ENCODE peak calls at places on chromosomes 16 and 17, in four cellular contexts. One of them, this sample, is unnamed. For H3K4me1, the result is how much of the 10 kb centered on the place peaks cover.

GRCh38 chr16:77376358-77376757 is 58.5 kb downstream of the ADAMTS18 start:
- DNase-seq in uterus: no peak
- DNase-seq in heart left ventricle: no peak
- DNase-seq in esophagus squamous epithelium: no peak
- DNase-seq in this sample: no peak

GRCh38 chr17:7884581-7885356 is 3.8 kb upstream of the CHD3 start:
- DNase-seq in esophagus squamous epithelium: no peak
- DNase-seq in uterus: peak
- DNase-seq in heart left ventricle: peak
- DNase-seq in this sample: peak

GRCh38 chr16:11916524-11917285 is 949 bp upstream of the GSPT1 start:
- DNase-seq in uterus: no peak
- DNase-seq in esophagus squamous epithelium: no peak
- DNase-seq in heart left ventricle: no peak
- DNase-seq in this sample: peak

GRCh38 chr17:80195671-80196529 is 24.2 kb downstream of the SGSH start:
- DNase-seq in heart left ventricle: no peak
- DNase-seq in esophagus squamous epithelium: no peak
- DNase-seq in uterus: no peak
- DNase-seq in this sample: no peak

GRCh38 chr16:4089251-4089810 is 26.9 kb downstream of the ADCY9 start:
- DNase-seq in esophagus squamous epithelium: no peak
- DNase-seq in uterus: no peak
- DNase-seq in heart left ventricle: no peak
- DNase-seq in this sample: no peak

GRCh38 chr16:35754391-35755369 is 2295.3 kb downstream of the TP53TG3F start:
- DNase-seq in uterus: no peak
- DNase-seq in esophagus squamous epithelium: no peak
- DNase-seq in heart left ventricle: no peak
- DNase-seq in this sample: peak

GRCh38 chr16:83482545-83483162 is 325.1 kb upstream of the HSBP1 start:
- DNase-seq in esophagus squamous epithelium: no peak
- DNase-seq in heart left ventricle: no peak
- DNase-seq in uterus: no peak
- DNase-seq in this sample: no peak

GRCh38 chr16:64440421-64440831 is 681.4 kb downstream of the CDH11 start:
- DNase-seq in esophagus squamous epithelium: no peak
- DNase-seq in heart left ventricle: no peak
- DNase-seq in uterus: peak
- DNase-seq in this sample: peak

GRCh38 chr16:57245472-57246113 is 534 bp downstream of the ARL2BP start:
- DNase-seq in esophagus squamous epithelium: no peak
- DNase-seq in uterus: no peak
- DNase-seq in heart left ventricle: peak
- DNase-seq in this sample: no peak

GRCh38 chr16:67598527-67598926 is 36.2 kb downstream of the CTCF start:
- DNase-seq in heart left ventricle: no peak
- DNase-seq in uterus: no peak
- DNase-seq in esophagus squamous epithelium: no peak
- DNase-seq in this sample: no peak

GRCh38 chr17:2874211-2874686 is 78.0 kb downstream of the RAP1GAP2 start:
- DNase-seq in heart left ventricle: no peak
- DNase-seq in esophagus squamous epithelium: no peak
- DNase-seq in uterus: no peak
- DNase-seq in this sample: no peak

GRCh38 chr17:43832976-43833829 is at the start of gene MPP3:
- DNase-seq in heart left ventricle: peak
- DNase-seq in esophagus squamous epithelium: no peak
- DNase-seq in uterus: peak
- DNase-seq in this sample: peak

GRCh38 chr17:6047966-6048365 is 22.2 kb upstream of the WSCD1 start:
- DNase-seq in esophagus squamous epithelium: no peak
- DNase-seq in heart left ventricle: no peak
- DNase-seq in uterus: no peak
- DNase-seq in this sample: no peak

GRCh38 chr17:59783221-59784016 is 76.0 kb downstream of the VMP1 start:
- DNase-seq in heart left ventricle: no peak
- DNase-seq in uterus: no peak
- DNase-seq in esophagus squamous epithelium: no peak
- DNase-seq in this sample: no peak

GRCh38 chr17:63189930-63190329 is 223.9 kb downstream of the TANC2 start:
- DNase-seq in uterus: no peak
- DNase-seq in heart left ventricle: no peak
- DNase-seq in esophagus squamous epithelium: no peak
- DNase-seq in this sample: no peak

GRCh38 chr16:5027086-5027485 is 6.6 kb downstream of the NAGPA start:
- DNase-seq in heart left ventricle: no peak
- DNase-seq in esophagus squamous epithelium: no peak
- DNase-seq in uterus: no peak
- DNase-seq in this sample: no peak

GRCh38 chr16:12629271-12629670 is 174.4 kb downstream of the CPPED1 start:
- DNase-seq in esophagus squamous epithelium: no peak
- DNase-seq in uterus: no peak
- DNase-seq in heart left ventricle: no peak
- DNase-seq in this sample: no peak

GRCh38 chr16:11105038-11105903 is 150.7 kb downstream of the SOCS1 start:
- DNase-seq in esophagus squamous epithelium: no peak
- DNase-seq in heart left ventricle: no peak
- DNase-seq in uterus: peak
- DNase-seq in this sample: no peak

GRCh38 chr17:15268003-15268402 is 2.9 kb upstream of the PMP22 start:
- DNase-seq in esophagus squamous epithelium: no peak
- DNase-seq in heart left ventricle: no peak
- DNase-seq in uterus: no peak
- DNase-seq in this sample: no peak
- TF ChIP-seq CTCF in esophagus squamous epithelium: no peak
- TF ChIP-seq CTCF in heart left ventricle: no peak
- TF ChIP-seq CTCF in uterus: no peak
- TF ChIP-seq CTCF in this sample: no peak

GRCh38 chr16:17827313-17827712 is 356.6 kb upstream of the XYLT1 start:
- DNase-seq in esophagus squamous epithelium: no peak
- DNase-seq in heart left ventricle: no peak
- DNase-seq in uterus: no peak
- DNase-seq in this sample: no peak
- H3K4me1 ChIP-seq in esophagus squamous epithelium: under half
- H3K4me1 ChIP-seq in heart left ventricle: under half
- H3K4me1 ChIP-seq in uterus: under half
- H3K4me1 ChIP-seq in this sample: under half

DNA sequence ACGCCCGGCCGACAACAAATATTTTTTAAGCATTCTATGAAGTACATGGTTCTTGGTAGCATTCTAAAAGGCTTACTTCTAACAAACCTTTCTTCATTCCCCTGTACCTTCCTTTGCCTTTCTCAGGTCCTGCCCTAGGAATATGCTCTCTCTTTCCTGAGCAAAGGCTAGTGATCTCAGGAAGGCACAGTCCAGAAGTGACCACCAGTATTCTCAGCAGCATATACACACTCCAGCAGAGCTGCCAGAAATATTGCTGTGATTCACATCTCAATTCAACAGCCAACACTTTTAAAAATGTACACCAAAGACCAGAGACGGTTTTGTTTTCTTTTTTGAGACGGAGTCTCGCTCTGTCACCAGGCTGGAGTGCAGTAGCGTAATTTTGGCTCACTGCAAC is 41.4 kb upstream of the ANKFY1 start:
- DNase-seq in heart left ventricle: no peak
- DNase-seq in uterus: no peak
- DNase-seq in esophagus squamous epithelium: no peak
- DNase-seq in this sample: no peak
- H3K4me3 ChIP-seq in heart left ventricle: no peak
- H3K4me3 ChIP-seq in uterus: no peak
- H3K4me3 ChIP-seq in esophagus squamous epithelium: no peak
- H3K4me3 ChIP-seq in this sample: no peak

DNA sequence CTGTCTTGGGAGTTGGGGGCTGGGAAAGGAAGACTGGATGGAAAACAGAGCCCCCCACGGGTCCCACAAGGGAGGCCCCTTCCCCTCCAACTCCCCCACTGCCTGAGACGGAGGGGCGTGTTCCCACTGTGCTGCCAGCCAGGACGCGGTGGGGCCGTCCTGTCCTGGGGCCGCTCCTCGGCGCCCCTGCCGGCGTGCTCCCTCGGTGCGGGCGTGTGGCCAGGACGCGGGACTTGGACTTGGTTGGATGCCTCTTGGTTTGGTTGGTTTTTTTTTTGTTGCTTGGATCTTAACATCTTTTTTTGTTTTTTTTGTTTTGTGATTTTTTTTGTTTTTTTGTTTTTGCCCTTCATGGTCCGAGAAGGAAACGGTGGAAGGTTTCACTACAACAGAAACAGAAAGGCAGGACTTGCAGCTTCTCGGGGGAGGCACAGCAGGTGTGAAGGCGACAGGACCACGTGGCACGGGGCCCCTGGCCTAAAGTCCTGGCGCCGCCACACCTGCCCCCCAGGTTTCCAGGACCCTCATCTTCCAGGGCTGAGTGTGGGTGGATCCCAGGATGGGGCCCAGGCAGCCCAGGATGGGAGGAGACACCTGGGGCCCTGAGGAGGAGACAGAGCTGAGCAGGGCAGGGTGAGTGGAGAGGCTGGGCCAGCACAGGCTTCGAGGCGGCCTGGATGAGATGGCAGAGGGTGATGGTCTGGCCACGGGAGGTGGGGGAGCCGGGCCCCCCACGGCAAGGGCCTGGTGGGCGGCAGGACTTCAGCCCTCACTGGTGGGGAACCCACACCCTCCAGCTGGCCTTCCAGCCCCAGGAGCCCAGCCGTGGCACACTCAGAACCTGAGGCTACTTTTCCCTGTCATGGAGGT is 16.1 kb downstream of the ENGASE start:
- DNase-seq in uterus: peak
- DNase-seq in heart left ventricle: no peak
- DNase-seq in esophagus squamous epithelium: no peak
- DNase-seq in this sample: no peak
- TF ChIP-seq CTCF in uterus: no peak
- TF ChIP-seq CTCF in heart left ventricle: peak
- TF ChIP-seq CTCF in esophagus squamous epithelium: peak
- TF ChIP-seq CTCF in this sample: no peak

GRCh38 chr16:24536671-24537070 is 2.7 kb upstream of the RBBP6 start:
- DNase-seq in heart left ventricle: no peak
- DNase-seq in esophagus squamous epithelium: no peak
- DNase-seq in uterus: no peak
- DNase-seq in this sample: no peak

GRCh38 chr16:24538756-24539294 is 541 bp upstream of the RBBP6 start:
- DNase-seq in esophagus squamous epithelium: no peak
- DNase-seq in heart left ventricle: no peak
- DNase-seq in uterus: no peak
- DNase-seq in this sample: no peak

GRCh38 chr16:24535827-24536226 is 3.5 kb upstream of the RBBP6 start:
- DNase-seq in uterus: no peak
- DNase-seq in heart left ventricle: no peak
- DNase-seq in esophagus squamous epithelium: no peak
- DNase-seq in this sample: no peak

GRCh38 chr16:24539295-24539849 is at the start of gene RBBP6:
- DNase-seq in esophagus squamous epithelium: peak
- DNase-seq in uterus: peak
- DNase-seq in heart left ventricle: peak
- DNase-seq in this sample: peak

GRCh38 chr16:24537474-24538337 is 1.7 kb upstream of the RBBP6 start:
- DNase-seq in esophagus squamous epithelium: no peak
- DNase-seq in uterus: no peak
- DNase-seq in heart left ventricle: no peak
- DNase-seq in this sample: no peak
- H3K4me1 ChIP-seq in esophagus squamous epithelium: under half
- H3K4me1 ChIP-seq in uterus: under half
- H3K4me1 ChIP-seq in heart left ventricle: under half
- H3K4me1 ChIP-seq in this sample: under half

DNA sequence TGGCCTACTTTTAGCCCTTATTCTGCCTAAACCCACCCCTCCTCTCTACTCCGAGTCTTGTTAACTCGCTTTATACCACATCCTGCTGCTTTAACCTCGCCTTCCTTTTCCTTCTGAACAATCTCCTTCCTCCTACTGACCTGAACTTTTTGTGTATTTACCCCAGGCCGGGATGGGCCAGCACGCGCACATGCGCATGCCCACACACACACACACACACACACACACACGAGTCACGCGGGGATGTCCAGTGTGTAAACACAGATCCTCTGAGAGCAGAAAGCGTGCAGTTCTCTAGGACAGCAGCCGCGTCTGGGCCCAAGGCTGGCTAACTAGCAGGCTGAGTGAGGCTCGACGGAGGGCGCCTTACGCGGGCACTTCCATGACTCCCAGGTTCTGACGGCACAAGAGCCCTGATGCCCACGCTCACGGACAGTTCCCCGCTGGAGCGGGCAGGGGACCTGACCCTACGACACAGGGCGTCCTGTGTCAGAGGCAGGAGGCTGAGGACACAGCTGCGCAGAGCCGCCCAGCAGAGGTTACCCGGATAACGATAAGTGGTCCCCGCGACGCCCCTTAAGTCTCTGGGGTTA is 610 bp downstream of the PIK3R5 start:
- DNase-seq in esophagus squamous epithelium: no peak
- DNase-seq in uterus: no peak
- DNase-seq in heart left ventricle: no peak
- DNase-seq in this sample: peak
- H3K4me3 ChIP-seq in esophagus squamous epithelium: peak
- H3K4me3 ChIP-seq in uterus: peak
- H3K4me3 ChIP-seq in heart left ventricle: peak
- H3K4me3 ChIP-seq in this sample: peak

GRCh38 chr17:73342549-73343167 is 30.9 kb upstream of the CDC42EP4 start:
- DNase-seq in heart left ventricle: no peak
- DNase-seq in esophagus squamous epithelium: no peak
- DNase-seq in uterus: no peak
- DNase-seq in this sample: no peak
- TF ChIP-seq CTCF in heart left ventricle: peak
- TF ChIP-seq CTCF in esophagus squamous epithelium: no peak
- TF ChIP-seq CTCF in uterus: no peak
- TF ChIP-seq CTCF in this sample: no peak

GRCh38 chr17:78148286-78149016 is 2.3 kb downstream of the C17orf99 start:
- DNase-seq in uterus: no peak
- DNase-seq in heart left ventricle: no peak
- DNase-seq in esophagus squamous epithelium: no peak
- DNase-seq in this sample: no peak
- H3K4me1 ChIP-seq in uterus: under half
- H3K4me1 ChIP-seq in heart left ventricle: under half
- H3K4me1 ChIP-seq in esophagus squamous epithelium: half or more
- H3K4me1 ChIP-seq in this sample: half or more

This sample was measured in left lung.